ENCODE peak calls at places on chromosomes 11 and 22, in four cellular contexts. One of them, this sample, is unnamed.

GRCh38 chr11:119700536-119701346 is 28.3 kb downstream of the NECTIN1 start:
- DNase-seq in H1: no peak
- DNase-seq in psoas muscle: no peak
- DNase-seq in IMR-90: no peak
- DNase-seq in this sample: peak; percentile 42

GRCh38 chr11:10181811-10182210 is 112.2 kb downstream of the SBF2 start:
- DNase-seq in psoas muscle: no peak
- DNase-seq in H1: no peak
- DNase-seq in IMR-90: peak; percentile 36
- DNase-seq in this sample: no peak

GRCh38 chr11:124376280-124376679 is 8.0 kb downstream of the OR8B2 start:
- DNase-seq in IMR-90: no peak
- DNase-seq in psoas muscle: no peak
- DNase-seq in H1: no peak
- DNase-seq in this sample: no peak

GRCh38 chr11:43825217-43825816 is 55.3 kb upstream of the ALKBH3 start:
- DNase-seq in H1: no peak
- DNase-seq in IMR-90: peak; percentile 35
- DNase-seq in psoas muscle: no peak
- DNase-seq in this sample: peak; percentile 22

GRCh38 chr22:33104192-33104591 is 46.0 kb upstream of the SYN3 start:
- DNase-seq in psoas muscle: no peak
- DNase-seq in H1: no peak
- DNase-seq in IMR-90: no peak
- DNase-seq in this sample: no peak

GRCh38 chr22:19431641-19432091 is at the start of gene HIRA:
- DNase-seq in psoas muscle: peak; percentile 91
- DNase-seq in H1: no peak
- DNase-seq in IMR-90: peak; percentile 66
- DNase-seq in this sample: peak; percentile 78

GRCh38 chr11:82775736-82776346 is 42.2 kb upstream of the FAM181B start:
- DNase-seq in H1: peak; percentile 50
- DNase-seq in IMR-90: peak; percentile 47
- DNase-seq in psoas muscle: no peak
- DNase-seq in this sample: peak; percentile 35

GRCh38 chr22:20131593-20131855 is at the start of gene ZDHHC8:
- DNase-seq in H1: no peak
- DNase-seq in psoas muscle: no peak
- DNase-seq in IMR-90: no peak
- DNase-seq in this sample: peak; percentile 30

GRCh38 chr11:118705111-118705741 is 25.8 kb upstream of the TREH start:
- DNase-seq in H1: no peak
- DNase-seq in psoas muscle: no peak
- DNase-seq in IMR-90: no peak
- DNase-seq in this sample: peak; percentile 70

GRCh38 chr11:74179234-74180126 is 8.4 kb downstream of the PPME1 start:
- DNase-seq in psoas muscle: no peak
- DNase-seq in H1: no peak
- DNase-seq in IMR-90: peak; percentile 41
- DNase-seq in this sample: no peak

GRCh38 chr22:36252754-36253522 is at the start of gene APOL1:
- DNase-seq in psoas muscle: no peak
- DNase-seq in H1: no peak
- DNase-seq in IMR-90: peak; percentile 43
- DNase-seq in this sample: peak; percentile 58

GRCh38 chr22:20430101-20430640 is 7.5 kb downstream of the SCARF2 start:
- DNase-seq in IMR-90: no peak
- DNase-seq in psoas muscle: peak; percentile 55
- DNase-seq in H1: no peak
- DNase-seq in this sample: no peak

GRCh38 chr11:2999464-2999998 is 7.4 kb upstream of the NAP1L4 start:
- DNase-seq in psoas muscle: no peak
- DNase-seq in H1: no peak
- DNase-seq in IMR-90: no peak
- DNase-seq in this sample: no peak

GRCh38 chr22:35611200-35611890 is 5.8 kb downstream of the MB start:
- DNase-seq in psoas muscle: no peak
- DNase-seq in IMR-90: no peak
- DNase-seq in H1: no peak
- DNase-seq in this sample: peak; percentile 10

GRCh38 chr11:72191961-72192381 is at the start of gene FOLR1:
- DNase-seq in IMR-90: no peak
- DNase-seq in psoas muscle: no peak
- DNase-seq in H1: no peak
- DNase-seq in this sample: no peak

GRCh38 chr11:102361100-102362021 is 14.3 kb downstream of the BIRC2 start:
- DNase-seq in H1: no peak
- DNase-seq in IMR-90: peak; percentile 17
- DNase-seq in psoas muscle: no peak
- DNase-seq in this sample: peak; percentile 27

GRCh38 chr22:26188341-26188740 is 19.1 kb downstream of the SEZ6L start:
- DNase-seq in H1: no peak
- DNase-seq in psoas muscle: no peak
- DNase-seq in IMR-90: no peak
- DNase-seq in this sample: no peak

GRCh38 chr11:77151804-77152513 is 23.9 kb downstream of the MYO7A start:
- DNase-seq in psoas muscle: peak; percentile 51
- DNase-seq in H1: no peak
- DNase-seq in IMR-90: peak; percentile 32
- DNase-seq in this sample: peak; percentile 91

GRCh38 chr11:35039076-35039475 is 99.9 kb upstream of the CD44 start:
- DNase-seq in IMR-90: no peak
- DNase-seq in psoas muscle: no peak
- DNase-seq in H1: no peak
- DNase-seq in this sample: no peak

GRCh38 chr11:5507586-5508305 is 2.0 kb downstream of the UBQLN3 start:
- DNase-seq in IMR-90: no peak
- DNase-seq in H1: no peak
- DNase-seq in psoas muscle: no peak
- DNase-seq in this sample: no peak

GRCh38 chr11:1370186-1371025 is 19.3 kb upstream of the BRSK2 start:
- DNase-seq in IMR-90: no peak
- DNase-seq in H1: no peak
- DNase-seq in psoas muscle: no peak
- DNase-seq in this sample: no peak

GRCh38 chr11:1869427-1870325 is 16.8 kb downstream of the LSP1 start:
- DNase-seq in IMR-90: no peak
- DNase-seq in psoas muscle: peak; percentile 73
- DNase-seq in H1: no peak
- DNase-seq in this sample: no peak

GRCh38 chr11:72812604-72812967 is 1.6 kb upstream of the ATG16L2 start:
- DNase-seq in H1: no peak
- DNase-seq in psoas muscle: no peak
- DNase-seq in IMR-90: no peak
- DNase-seq in this sample: no peak

GRCh38 chr22:47090591-47091240 is 328.3 kb downstream of the TBC1D22A start:
- DNase-seq in psoas muscle: no peak
- DNase-seq in H1: no peak
- DNase-seq in IMR-90: peak; percentile 60
- DNase-seq in this sample: peak; percentile 49

GRCh38 chr11:45021692-45022130 is 71.0 kb upstream of the TP53I11 start:
- DNase-seq in IMR-90: peak; percentile 16
- DNase-seq in H1: no peak
- DNase-seq in psoas muscle: peak; percentile 93
- DNase-seq in this sample: no peak

GRCh38 chr22:26339755-26340154 is 89.3 kb upstream of the ASPHD2 start:
- DNase-seq in H1: no peak
- DNase-seq in psoas muscle: peak; percentile 62
- DNase-seq in IMR-90: no peak
- DNase-seq in this sample: no peak

GRCh38 chr11:132116516-132116915 is 746.1 kb downstream of the NTM start:
- DNase-seq in psoas muscle: no peak
- DNase-seq in H1: no peak
- DNase-seq in IMR-90: no peak
- DNase-seq in this sample: no peak

GRCh38 chr11:66142370-66143263 is 72.5 kb downstream of the PACS1 start:
- DNase-seq in IMR-90: peak; percentile 53
- DNase-seq in psoas muscle: no peak
- DNase-seq in H1: no peak
- DNase-seq in this sample: no peak

GRCh38 chr11:46277313-46277622 is 194 bp upstream of the CREB3L1 start:
- DNase-seq in H1: no peak
- DNase-seq in IMR-90: peak; percentile 62
- DNase-seq in psoas muscle: no peak
- DNase-seq in this sample: no peak

GRCh38 chr11:65429069-65429681 is 6.6 kb downstream of the NEAT1 start:
- DNase-seq in IMR-90: peak; percentile 76
- DNase-seq in H1: no peak
- DNase-seq in psoas muscle: no peak
- DNase-seq in this sample: peak; percentile 36

GRCh38 chr22:45608763-45609180 is 62.9 kb upstream of the ATXN10 start:
- DNase-seq in IMR-90: peak; percentile 86
- DNase-seq in psoas muscle: no peak
- DNase-seq in H1: no peak
- DNase-seq in this sample: peak; percentile 45

GRCh38 chr11:2841411-2842190 is 44.0 kb downstream of the CDKN1C start:
- DNase-seq in H1: no peak
- DNase-seq in psoas muscle: no peak
- DNase-seq in IMR-90: no peak
- DNase-seq in this sample: no peak

GRCh38 chr11:71420455-71421241 is 27.5 kb downstream of the DHCR7 start:
- DNase-seq in IMR-90: peak; percentile 55
- DNase-seq in H1: peak; percentile 44
- DNase-seq in psoas muscle: no peak
- DNase-seq in this sample: peak; percentile 47

GRCh38 chr11:27204527-27204926 is 158.5 kb downstream of the CCDC34 start:
- DNase-seq in IMR-90: no peak
- DNase-seq in H1: no peak
- DNase-seq in psoas muscle: no peak
- DNase-seq in this sample: peak; percentile 38

DNA sequence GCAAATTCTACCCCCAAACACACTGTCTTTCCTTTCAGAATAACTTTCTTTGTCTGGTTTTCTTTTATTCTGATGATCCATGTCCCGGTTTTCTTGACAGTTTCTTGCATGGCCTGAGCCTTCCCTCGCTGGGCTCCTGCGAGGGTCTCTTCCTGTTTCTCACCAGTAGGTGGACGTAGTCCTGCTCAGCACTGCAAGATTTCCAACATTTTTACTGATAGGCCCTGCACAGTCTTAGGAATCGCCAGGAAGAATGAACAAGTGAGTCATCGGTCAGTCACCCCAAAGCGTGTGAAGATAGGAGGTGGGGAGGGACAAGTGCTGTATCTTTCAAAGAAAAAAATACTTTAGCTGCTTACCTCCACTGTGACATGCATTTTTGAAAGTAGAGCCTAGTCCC is 16.9 kb upstream of the KIRREL3 start:
- DNase-seq in IMR-90: peak; percentile 93
- DNase-seq in H1: no peak
- DNase-seq in psoas muscle: no peak
- DNase-seq in this sample: no peak
- TF ChIP-seq CTCF in IMR-90: peak; percentile 72
- TF ChIP-seq CTCF in H1: peak; percentile 61
- TF ChIP-seq CTCF in psoas muscle: no peak
- TF ChIP-seq CTCF in this sample: no peak

GRCh38 chr22:31083377-31083768 is 2.3 kb downstream of the SMTN start:
- DNase-seq in H1: no peak
- DNase-seq in psoas muscle: no peak
- DNase-seq in IMR-90: no peak
- DNase-seq in this sample: no peak

GRCh38 chr22:31080848-31081649 is at the start of gene SMTN:
- DNase-seq in psoas muscle: peak; percentile 95
- DNase-seq in IMR-90: peak; percentile 85
- DNase-seq in H1: peak; percentile 79
- DNase-seq in this sample: peak; percentile 93

GRCh38 chr22:31081963-31082605 is 966 bp downstream of the SMTN start:
- DNase-seq in psoas muscle: no peak
- DNase-seq in IMR-90: peak; percentile 62
- DNase-seq in H1: no peak
- DNase-seq in this sample: peak; percentile 49

GRCh38 chr22:31083923-31084810 is 3.0 kb downstream of the SMTN start:
- DNase-seq in IMR-90: no peak
- DNase-seq in H1: no peak
- DNase-seq in psoas muscle: peak; percentile 53
- DNase-seq in this sample: no peak

DNA sequence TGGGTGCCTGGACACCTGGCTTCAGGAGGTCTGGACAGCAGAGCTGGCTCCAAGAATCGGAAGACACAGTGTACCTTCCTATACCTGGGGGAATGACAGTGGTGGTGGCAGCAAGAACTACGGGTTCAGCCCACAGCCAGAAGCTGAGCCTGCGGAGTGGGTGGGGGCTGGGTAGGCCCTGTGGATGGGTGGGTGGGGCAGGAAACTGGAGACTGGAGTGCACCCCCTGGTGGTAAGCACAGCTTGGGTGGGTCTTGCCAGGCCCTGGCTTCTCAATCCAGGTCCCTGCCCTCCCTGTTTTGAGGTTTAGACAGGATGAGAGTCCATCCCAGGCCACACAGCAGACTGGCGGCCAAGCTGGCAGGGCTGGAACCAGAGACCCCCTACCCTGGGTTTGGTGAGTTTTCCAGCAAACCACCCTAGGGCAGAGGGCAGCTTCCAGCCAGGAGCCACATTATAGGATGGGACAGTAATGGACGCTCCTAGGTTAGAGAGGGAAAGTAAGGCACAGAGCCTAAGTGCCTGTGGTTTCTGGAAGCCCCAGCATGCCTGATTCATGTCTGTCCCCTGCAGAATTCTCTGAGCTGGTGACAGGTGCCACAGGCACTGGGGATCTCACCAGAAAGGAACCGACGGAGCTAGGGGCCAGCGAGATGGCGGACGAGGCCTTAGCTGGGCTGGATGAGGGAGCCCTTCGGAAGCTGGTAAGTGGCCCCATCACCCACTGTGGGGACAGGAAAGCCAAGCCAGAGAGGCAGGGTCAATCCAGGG is 1.7 kb downstream of the SMTN start:
- DNase-seq in H1: no peak
- DNase-seq in psoas muscle: peak; percentile 83
- DNase-seq in IMR-90: peak; percentile 64
- DNase-seq in this sample: peak; percentile 88
- TF ChIP-seq CTCF in H1: peak; percentile 34
- TF ChIP-seq CTCF in psoas muscle: peak; percentile 55
- TF ChIP-seq CTCF in IMR-90: peak; percentile 58
- TF ChIP-seq CTCF in this sample: peak; percentile 65

GRCh38 chr11:68020575-68020974 is 9.9 kb upstream of the NDUFS8 start:
- DNase-seq in IMR-90: peak; percentile 35
- DNase-seq in H1: no peak
- DNase-seq in psoas muscle: no peak
- DNase-seq in this sample: no peak
- TF ChIP-seq CTCF in IMR-90: peak; percentile 48
- TF ChIP-seq CTCF in H1: peak; percentile 67
- TF ChIP-seq CTCF in psoas muscle: no peak
- TF ChIP-seq CTCF in this sample: no peak

DNA sequence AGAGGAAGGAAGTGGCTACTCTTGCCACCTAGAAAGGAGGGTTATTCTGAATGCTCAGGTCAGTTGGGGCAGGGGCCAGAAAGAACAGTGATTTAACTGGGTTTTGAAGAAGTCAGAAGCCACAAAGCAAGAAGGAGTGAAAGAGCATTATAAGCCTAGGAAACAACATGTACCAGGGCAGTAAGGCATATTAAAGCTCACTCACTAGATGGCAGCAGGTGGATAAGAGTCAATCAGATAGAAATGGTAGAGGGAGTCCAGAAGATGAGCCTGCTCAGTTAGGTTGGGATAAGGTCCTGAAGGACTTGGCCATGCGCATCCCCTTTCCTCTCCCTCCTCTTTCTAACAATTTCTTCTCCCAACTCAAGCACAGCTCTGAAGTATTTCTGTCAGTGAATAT is 22.0 kb upstream of the PATE1 start:
- DNase-seq in psoas muscle: no peak
- DNase-seq in H1: no peak
- DNase-seq in IMR-90: peak; percentile 4
- DNase-seq in this sample: no peak
- TF ChIP-seq CTCF in psoas muscle: no peak
- TF ChIP-seq CTCF in H1: peak; percentile 56
- TF ChIP-seq CTCF in IMR-90: no peak
- TF ChIP-seq CTCF in this sample: no peak